ENCODE peak calls at places on chromosomes 7 and 10, in six cellular contexts. H is fibroblast of lung, X is neural progenitor cell, E is OCI-LY7, O is hepatocyte, C is K562. M is an unnamed sample.

GRCh38 chr7:131859162-131859821 is 302.9 kb upstream of the PODXL start:
- DNase-seq in E (peak), C (peak), X (peak), H (peak), O (peak), M (peak)

GRCh38 chr7:27656724-27657123 is 6.0 kb downstream of the HIBADH start:
- DNase-seq in E (no peak), X (no peak), C (no peak), O (no peak), H (no peak), M (no peak)

GRCh38 chr10:43249962-43250624 is 16.8 kb downstream of the RASGEF1A start:
- DNase-seq in O (no peak), C (no peak), E (no peak), H (no peak), X (peak), M (no peak)

GRCh38 chr7:86776136-86776535 is 132.4 kb downstream of the GRM3 start:
- DNase-seq in X (no peak), H (no peak), E (no peak), O (no peak), C (no peak), M (no peak)

GRCh38 chr7:22572937-22573336 is 72.9 kb upstream of the STEAP1B start:
- DNase-seq in X (no peak), C (no peak), O (no peak), H (peak), E (no peak), M (no peak)

GRCh38 chr7:38171558-38172403 is 6.3 kb upstream of the STARD3NL start:
- DNase-seq in E (no peak), H (no peak), O (no peak), C (no peak), X (no peak), M (no peak)

GRCh38 chr10:971150-971542 is 17.1 kb upstream of the GTPBP4 start:
- DNase-seq in H (no peak), C (no peak), O (peak), X (no peak), E (no peak), M (no peak)

GRCh38 chr7:112362796-112363195 is 87.5 kb upstream of the IFRD1 start:
- DNase-seq in C (no peak), X (peak), H (peak), E (no peak), O (no peak), M (no peak)

GRCh38 chr7:48832303-48832845 is 92.0 kb upstream of the CDC14C start:
- DNase-seq in O (no peak), H (no peak), C (no peak), E (no peak), X (no peak), M (no peak)

GRCh38 chr7:132298782-132299181 is 277.5 kb downstream of the PLXNA4 start:
- DNase-seq in X (no peak), C (no peak), H (peak), O (peak), E (no peak), M (no peak)

GRCh38 chr7:107201795-107202450 is 33.1 kb downstream of the HBP1 start:
- DNase-seq in C (peak), H (peak), X (peak), E (peak), O (peak), M (peak)

GRCh38 chr7:46387646-46388045 is 466.6 kb upstream of the IGFBP3 start:
- DNase-seq in X (no peak), E (no peak), C (no peak), O (no peak), H (peak), M (no peak)

DNA sequence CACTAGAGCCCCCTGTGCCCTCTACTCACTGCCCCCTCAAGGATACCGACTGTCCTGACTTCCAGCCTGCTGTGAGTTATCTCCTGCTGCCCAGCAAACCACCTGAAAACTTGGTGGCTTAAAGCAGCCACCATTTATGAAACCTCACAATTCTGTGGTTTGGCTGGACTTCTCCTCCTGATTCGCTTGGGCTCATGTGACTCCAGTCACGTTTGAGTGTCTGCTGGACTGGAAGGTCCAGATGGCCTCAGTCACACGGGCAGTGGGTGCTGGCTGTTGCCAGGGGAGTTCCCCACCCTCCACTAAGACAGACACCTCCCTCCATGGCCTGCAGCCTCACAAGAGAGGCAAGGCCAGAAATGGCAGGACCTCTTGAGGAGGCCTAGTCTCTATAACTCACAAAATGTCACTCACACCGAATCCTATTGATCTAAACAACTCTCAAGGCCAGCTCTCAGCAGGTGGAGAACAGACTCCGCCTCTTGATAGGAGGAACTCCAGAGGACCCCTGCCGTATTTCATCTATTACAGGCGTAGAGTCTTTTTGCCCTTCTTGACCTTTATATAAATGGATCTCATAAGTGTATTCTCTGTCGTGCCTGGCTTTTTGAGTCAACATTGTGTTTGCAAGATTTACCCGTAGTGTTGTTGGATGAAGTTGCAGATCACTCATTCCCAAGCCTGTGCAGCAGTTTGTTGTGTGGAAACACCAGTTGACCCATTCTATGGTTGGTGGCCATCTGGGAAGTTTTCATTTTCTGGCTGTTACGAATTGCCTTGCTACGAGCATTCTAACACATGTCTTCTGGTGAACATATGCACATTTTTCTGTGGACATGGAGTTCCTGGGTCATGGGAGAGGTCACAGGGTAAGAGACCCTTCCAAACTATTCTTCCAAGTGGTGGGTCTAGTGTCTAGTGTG is 48.3 kb downstream of the ZMIZ1 start:
- DNase-seq in C (no peak), X (no peak), E (no peak), O (no peak), H (peak), M (no peak)
- H3K27ac ChIP-seq in C (no peak), X (no peak), E (no peak), O (no peak), H (no peak), M (no peak)

GRCh38 chr7:152607007-152607406 is 68.9 kb downstream of the XRCC2 start:
- DNase-seq in E (no peak), C (no peak), X (no peak), H (no peak), O (no peak), M (no peak)
- TF ChIP-seq CTCF in E (no peak), C (no peak), X (no peak), H (no peak), O (no peak), M (no peak)

DNA sequence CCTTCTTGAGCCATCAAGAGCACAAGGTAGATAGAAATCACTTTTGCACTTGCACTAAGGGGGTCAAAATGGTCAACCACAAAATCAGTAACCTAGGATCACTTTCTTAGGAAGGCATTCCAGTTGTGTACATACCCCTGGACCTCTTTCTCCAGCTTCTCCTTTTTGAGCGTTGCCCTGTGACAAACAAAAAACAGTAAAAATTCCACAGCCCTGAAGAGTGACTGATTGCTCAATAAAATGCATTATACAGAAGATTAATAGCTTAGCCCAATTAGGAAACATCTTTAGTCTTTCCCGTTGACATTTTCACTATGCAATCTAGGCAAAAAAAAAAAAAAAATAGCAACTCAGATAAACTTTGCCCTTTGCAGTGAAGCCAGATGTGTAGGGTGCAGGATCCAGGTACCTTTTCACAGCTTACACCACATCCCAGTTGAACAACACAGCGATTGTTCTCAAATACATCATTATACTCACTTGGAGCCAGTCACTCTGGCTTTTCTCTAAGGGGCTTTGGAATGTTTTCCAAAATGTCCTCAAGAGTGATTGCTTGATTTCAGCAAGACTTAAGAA is 17.9 kb downstream of the COL28A1 start:
- DNase-seq in C (no peak), X (no peak), H (no peak), E (no peak), O (no peak), M (no peak)
- H2AFZ ChIP-seq in C (no peak), X (no peak), H (no peak), E (no peak), O (no peak), M (no peak)

DNA sequence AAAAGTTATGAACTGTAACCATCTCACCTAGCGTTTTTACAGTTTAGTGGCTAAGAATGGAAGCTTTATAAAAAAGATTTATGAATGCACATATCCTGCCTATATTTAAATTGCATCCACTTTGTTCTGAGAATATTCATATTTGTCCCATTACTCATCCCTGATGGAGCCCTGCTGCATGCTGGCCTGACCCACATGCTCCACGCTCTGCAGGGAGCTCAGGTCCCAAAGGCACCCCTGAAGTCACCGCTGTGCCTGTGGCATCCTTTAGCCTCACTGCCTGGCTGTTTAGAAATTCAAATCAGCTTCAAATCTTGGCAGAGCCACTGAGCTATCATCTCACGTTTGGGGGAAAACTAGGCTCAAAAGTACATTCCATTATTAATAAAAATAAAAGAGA is 24.4 kb downstream of the C10orf90 start:
- DNase-seq in X (no peak), C (no peak), O (no peak), E (no peak), H (peak), M (no peak)
- H3K27ac ChIP-seq in X (no peak), C (no peak), O (no peak), E (no peak), H (no peak), M (no peak)

GRCh38 chr7:40765633-40766032 is 630.8 kb downstream of the SUGCT start:
- DNase-seq in C (no peak), X (no peak), H (no peak), O (no peak), E (peak), M (peak)

GRCh38 chr7:40760997-40761396 is 626.2 kb downstream of the SUGCT start:
- DNase-seq in O (no peak), C (no peak), H (no peak), E (no peak), X (no peak), M (no peak)

GRCh38 chr7:40761757-40762342 is 627.0 kb downstream of the SUGCT start:
- DNase-seq in X (no peak), C (no peak), H (no peak), E (no peak), O (no peak), M (no peak)

GRCh38 chr7:40760293-40760964 is 625.6 kb downstream of the SUGCT start:
- DNase-seq in E (no peak), X (no peak), C (no peak), O (peak), H (no peak), M (no peak)

DNA sequence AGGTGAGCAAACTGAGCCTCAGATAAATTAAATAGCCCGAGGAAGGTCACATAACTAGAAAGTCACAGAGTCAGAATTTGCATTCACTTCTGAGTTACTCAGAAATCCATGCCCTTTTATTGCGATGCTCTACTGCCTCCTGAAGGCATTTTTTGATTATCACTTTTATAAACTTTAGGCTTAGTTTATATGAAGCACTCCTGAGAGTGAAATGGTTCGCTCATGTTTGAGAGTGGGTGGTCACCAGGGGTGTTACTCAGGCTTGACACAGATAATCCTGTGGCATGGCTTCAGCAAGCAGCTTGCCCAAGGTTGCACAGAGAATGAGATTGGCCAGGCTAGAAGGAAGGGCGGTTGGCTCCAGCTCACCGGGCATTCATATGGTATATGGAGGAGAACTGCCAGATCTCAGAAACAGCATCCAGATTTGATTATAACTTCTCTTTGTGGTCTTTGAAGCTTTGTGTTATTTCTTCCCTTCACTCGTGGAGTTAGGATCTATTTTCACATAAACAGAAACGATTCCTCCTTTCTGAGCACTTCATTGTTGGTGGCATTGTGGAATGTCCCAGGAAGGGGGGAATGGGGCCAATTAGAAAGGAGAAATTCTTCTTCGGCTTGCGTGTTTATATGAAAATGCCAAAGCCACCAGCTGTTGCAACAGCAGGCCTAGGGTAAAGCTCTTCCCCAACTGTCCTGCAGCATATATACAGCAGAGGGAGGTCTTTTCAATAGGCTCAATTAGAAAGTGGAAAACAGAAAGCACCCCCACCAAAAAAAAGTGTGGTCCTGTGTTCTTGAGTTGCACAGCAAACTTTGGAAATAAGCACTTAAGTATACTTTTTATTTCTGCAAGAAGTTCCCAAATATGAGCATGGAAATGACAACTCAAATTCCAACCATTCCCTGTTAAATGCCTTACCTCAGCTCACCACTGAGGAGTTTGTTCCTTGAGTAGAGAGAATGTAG is 628.8 kb downstream of the SUGCT start:
- DNase-seq in C (no peak), X (no peak), H (peak), O (no peak), E (peak), M (no peak)
- TF ChIP-seq CTCF in C (no peak), X (no peak), H (peak), O (peak), E (peak), M (peak)

GRCh38 chr7:142896741-142897379 is 11.3 kb upstream of the TRPV6 start:
- DNase-seq in H (no peak), X (no peak), E (no peak), O (no peak), C (no peak), M (no peak)
- H2AFZ ChIP-seq in H (no peak), X (no peak), E (no peak), O (no peak), C (no peak), M (no peak)

M was measured in DND-41.